ENCODE peak calls at places on chromosomes 13 and 19, in nine cellular contexts. One of them, this sample, is unnamed.

GRCh38 chr13:94710881-94711560 is 1.3 kb downstream of the SOX21 start:
- DNase-seq in pancreas: peak; percentile 80
- DNase-seq in fibroblast of mammary gland: no peak
- DNase-seq in neural progenitor cell: peak; percentile 77
- DNase-seq in HFF-Myc: no peak
- DNase-seq in stomach: no peak
- DNase-seq in OCI-LY7: no peak
- DNase-seq in heart left ventricle: no peak
- DNase-seq in lower lobe of right lung: no peak
- DNase-seq in this sample: no peak

GRCh38 chr13:72808917-72809500 is 27.1 kb downstream of the PIBF1 start:
- DNase-seq in pancreas: no peak
- DNase-seq in fibroblast of mammary gland: peak; percentile 24
- DNase-seq in neural progenitor cell: peak; percentile 9
- DNase-seq in HFF-Myc: no peak
- DNase-seq in stomach: no peak
- DNase-seq in OCI-LY7: peak; percentile 39
- DNase-seq in heart left ventricle: no peak
- DNase-seq in lower lobe of right lung: no peak
- DNase-seq in this sample: no peak

GRCh38 chr19:31503211-31503610 is 154.0 kb upstream of the TSHZ3 start:
- DNase-seq in pancreas: no peak
- DNase-seq in fibroblast of mammary gland: no peak
- DNase-seq in neural progenitor cell: no peak
- DNase-seq in HFF-Myc: no peak
- DNase-seq in stomach: no peak
- DNase-seq in OCI-LY7: no peak
- DNase-seq in heart left ventricle: no peak
- DNase-seq in lower lobe of right lung: no peak
- DNase-seq in this sample: no peak

GRCh38 chr19:40175820-40176219 is 15.4 kb upstream of the MAP3K10 start:
- DNase-seq in pancreas: no peak
- DNase-seq in fibroblast of mammary gland: no peak
- DNase-seq in neural progenitor cell: no peak
- DNase-seq in HFF-Myc: no peak
- DNase-seq in stomach: no peak
- DNase-seq in OCI-LY7: no peak
- DNase-seq in heart left ventricle: no peak
- DNase-seq in lower lobe of right lung: no peak
- DNase-seq in this sample: no peak

GRCh38 chr13:48160879-48161278 is 66.0 kb upstream of the MED4 start:
- DNase-seq in pancreas: no peak
- DNase-seq in fibroblast of mammary gland: peak; percentile 75
- DNase-seq in neural progenitor cell: no peak
- DNase-seq in HFF-Myc: no peak
- DNase-seq in stomach: no peak
- DNase-seq in OCI-LY7: no peak
- DNase-seq in heart left ventricle: peak; percentile 24
- DNase-seq in lower lobe of right lung: no peak
- DNase-seq in this sample: no peak

GRCh38 chr19:44776402-44777096 is 1.1 kb upstream of the CBLC start:
- DNase-seq in pancreas: no peak
- DNase-seq in fibroblast of mammary gland: no peak
- DNase-seq in neural progenitor cell: no peak
- DNase-seq in HFF-Myc: no peak
- DNase-seq in stomach: peak; percentile 89
- DNase-seq in OCI-LY7: no peak
- DNase-seq in heart left ventricle: no peak
- DNase-seq in lower lobe of right lung: peak; percentile 76
- DNase-seq in this sample: no peak

GRCh38 chr19:6730153-6730804 is 7.1 kb downstream of the GPR108 start:
- DNase-seq in pancreas: peak; percentile 90
- DNase-seq in fibroblast of mammary gland: peak; percentile 12
- DNase-seq in neural progenitor cell: peak; percentile 76
- DNase-seq in HFF-Myc: no peak
- DNase-seq in stomach: peak; percentile 92
- DNase-seq in OCI-LY7: peak; percentile 89
- DNase-seq in heart left ventricle: no peak
- DNase-seq in lower lobe of right lung: peak; percentile 94
- DNase-seq in this sample: no peak

GRCh38 chr13:100811906-100812305 is 137.3 kb upstream of the TMTC4 start:
- DNase-seq in pancreas: no peak
- DNase-seq in fibroblast of mammary gland: no peak
- DNase-seq in neural progenitor cell: no peak
- DNase-seq in HFF-Myc: no peak
- DNase-seq in stomach: no peak
- DNase-seq in OCI-LY7: no peak
- DNase-seq in heart left ventricle: no peak
- DNase-seq in lower lobe of right lung: no peak
- DNase-seq in this sample: no peak

GRCh38 chr13:112213467-112214245 is 146.7 kb downstream of the SOX1 start:
- DNase-seq in pancreas: peak; percentile 86
- DNase-seq in fibroblast of mammary gland: no peak
- DNase-seq in neural progenitor cell: no peak
- DNase-seq in HFF-Myc: no peak
- DNase-seq in stomach: peak; percentile 40
- DNase-seq in OCI-LY7: no peak
- DNase-seq in heart left ventricle: no peak
- DNase-seq in lower lobe of right lung: peak; percentile 66
- DNase-seq in this sample: no peak

GRCh38 chr13:48775804-48776203 is 122.1 kb downstream of the CYSLTR2 start:
- DNase-seq in pancreas: no peak
- DNase-seq in fibroblast of mammary gland: peak; percentile 99
- DNase-seq in neural progenitor cell: no peak
- DNase-seq in HFF-Myc: peak; percentile 92
- DNase-seq in stomach: no peak
- DNase-seq in OCI-LY7: no peak
- DNase-seq in heart left ventricle: no peak
- DNase-seq in lower lobe of right lung: no peak
- DNase-seq in this sample: no peak

GRCh38 chr19:49442354-49442753 is 1.0 kb upstream of the SLC17A7 start:
- DNase-seq in pancreas: no peak
- DNase-seq in fibroblast of mammary gland: no peak
- DNase-seq in neural progenitor cell: peak; percentile 67
- DNase-seq in HFF-Myc: no peak
- DNase-seq in stomach: no peak
- DNase-seq in OCI-LY7: no peak
- DNase-seq in heart left ventricle: peak; percentile 23
- DNase-seq in lower lobe of right lung: no peak
- DNase-seq in this sample: no peak

GRCh38 chr19:38850976-38851621 is 1.3 kb upstream of the HNRNPL start:
- DNase-seq in pancreas: peak; percentile 83
- DNase-seq in fibroblast of mammary gland: no peak
- DNase-seq in neural progenitor cell: peak; percentile 80
- DNase-seq in HFF-Myc: no peak
- DNase-seq in stomach: no peak
- DNase-seq in OCI-LY7: no peak
- DNase-seq in heart left ventricle: peak; percentile 44
- DNase-seq in lower lobe of right lung: peak; percentile 61
- DNase-seq in this sample: no peak

GRCh38 chr13:62387642-62388041 is 972.0 kb upstream of the PCDH20 start:
- DNase-seq in pancreas: no peak
- DNase-seq in fibroblast of mammary gland: peak; percentile 8
- DNase-seq in neural progenitor cell: peak; percentile 24
- DNase-seq in HFF-Myc: no peak
- DNase-seq in stomach: no peak
- DNase-seq in OCI-LY7: no peak
- DNase-seq in heart left ventricle: no peak
- DNase-seq in lower lobe of right lung: no peak
- DNase-seq in this sample: no peak
- TF ChIP-seq CTCF in pancreas: no peak
- TF ChIP-seq CTCF in fibroblast of mammary gland: no peak
- TF ChIP-seq CTCF in neural progenitor cell: peak; percentile 62
- TF ChIP-seq CTCF in HFF-Myc: no peak
- TF ChIP-seq CTCF in stomach: no peak
- TF ChIP-seq CTCF in OCI-LY7: peak; percentile 3
- TF ChIP-seq CTCF in heart left ventricle: no peak
- TF ChIP-seq CTCF in lower lobe of right lung: no peak
- TF ChIP-seq CTCF in this sample: peak; percentile 70

GRCh38 chr19:19460258-19460731 is 54.8 kb downstream of the GATAD2A start:
- DNase-seq in pancreas: no peak
- DNase-seq in fibroblast of mammary gland: peak; percentile 32
- DNase-seq in neural progenitor cell: no peak
- DNase-seq in HFF-Myc: no peak
- DNase-seq in stomach: no peak
- DNase-seq in OCI-LY7: peak; percentile 49
- DNase-seq in heart left ventricle: no peak
- DNase-seq in lower lobe of right lung: peak; percentile 46
- DNase-seq in this sample: no peak

GRCh38 chr19:19457691-19458090 is 52.2 kb downstream of the GATAD2A start:
- DNase-seq in pancreas: no peak
- DNase-seq in fibroblast of mammary gland: no peak
- DNase-seq in neural progenitor cell: no peak
- DNase-seq in HFF-Myc: no peak
- DNase-seq in stomach: no peak
- DNase-seq in OCI-LY7: no peak
- DNase-seq in heart left ventricle: no peak
- DNase-seq in lower lobe of right lung: peak; percentile 20
- DNase-seq in this sample: no peak

GRCh38 chr19:19459099-19459498 is 53.6 kb downstream of the GATAD2A start:
- DNase-seq in pancreas: no peak
- DNase-seq in fibroblast of mammary gland: peak; percentile 37
- DNase-seq in neural progenitor cell: no peak
- DNase-seq in HFF-Myc: no peak
- DNase-seq in stomach: no peak
- DNase-seq in OCI-LY7: no peak
- DNase-seq in heart left ventricle: no peak
- DNase-seq in lower lobe of right lung: no peak
- DNase-seq in this sample: no peak

GRCh38 chr19:19459707-19460251 is 54.3 kb downstream of the GATAD2A start:
- DNase-seq in pancreas: peak; percentile 30
- DNase-seq in fibroblast of mammary gland: peak; percentile 84
- DNase-seq in neural progenitor cell: no peak
- DNase-seq in HFF-Myc: no peak
- DNase-seq in stomach: peak; percentile 41
- DNase-seq in OCI-LY7: peak; percentile 82
- DNase-seq in heart left ventricle: peak; percentile 58
- DNase-seq in lower lobe of right lung: peak; percentile 65
- DNase-seq in this sample: no peak

DNA sequence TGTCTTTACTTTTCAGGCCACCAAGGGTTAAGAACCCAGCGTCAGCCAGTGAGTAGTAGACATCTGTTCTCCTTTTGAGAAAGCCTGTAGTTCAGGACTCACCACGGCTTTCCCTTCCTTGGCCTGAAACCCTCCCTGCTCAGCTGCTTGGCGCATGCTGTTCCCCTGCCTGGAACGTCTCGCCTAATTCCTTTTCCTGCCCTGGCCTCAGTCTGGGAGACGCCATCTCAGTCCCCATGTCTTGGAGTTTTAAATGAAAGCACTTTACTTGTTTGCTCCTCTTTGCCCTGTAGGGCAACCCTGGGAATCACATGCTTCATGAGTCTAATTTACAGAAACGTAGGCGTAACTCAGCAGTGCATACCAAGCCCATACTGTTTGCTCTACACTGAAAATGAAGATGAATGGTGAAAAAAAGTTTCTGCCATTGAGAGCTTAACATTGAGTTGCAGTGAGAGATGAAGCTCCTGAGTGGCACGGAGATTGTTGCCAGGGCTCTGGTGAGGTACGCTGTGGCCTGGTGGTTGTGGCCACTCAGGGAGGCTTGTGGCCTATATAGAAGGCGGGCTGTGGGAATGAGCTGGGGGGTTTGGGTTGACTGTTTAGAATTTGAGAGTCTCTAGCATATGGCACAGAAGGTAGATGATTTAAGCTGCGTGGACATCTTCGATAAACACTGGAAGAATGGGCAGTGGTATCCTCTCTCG is 52.8 kb downstream of the GATAD2A start:
- DNase-seq in pancreas: no peak
- DNase-seq in fibroblast of mammary gland: peak; percentile 46
- DNase-seq in neural progenitor cell: no peak
- DNase-seq in HFF-Myc: no peak
- DNase-seq in stomach: no peak
- DNase-seq in OCI-LY7: no peak
- DNase-seq in heart left ventricle: no peak
- DNase-seq in lower lobe of right lung: peak; percentile 13
- DNase-seq in this sample: no peak
- TF ChIP-seq CTCF in pancreas: no peak
- TF ChIP-seq CTCF in fibroblast of mammary gland: no peak
- TF ChIP-seq CTCF in neural progenitor cell: no peak
- TF ChIP-seq CTCF in HFF-Myc: no peak
- TF ChIP-seq CTCF in stomach: no peak
- TF ChIP-seq CTCF in OCI-LY7: no peak
- TF ChIP-seq CTCF in heart left ventricle: no peak
- TF ChIP-seq CTCF in lower lobe of right lung: no peak
- TF ChIP-seq CTCF in this sample: no peak

GRCh38 chr13:60329221-60329983 is 67.6 kb upstream of the TDRD3 start:
- DNase-seq in pancreas: no peak
- DNase-seq in fibroblast of mammary gland: peak; percentile 25
- DNase-seq in neural progenitor cell: peak; percentile 77
- DNase-seq in HFF-Myc: no peak
- DNase-seq in stomach: peak; percentile 34
- DNase-seq in OCI-LY7: peak; percentile 27
- DNase-seq in heart left ventricle: no peak
- DNase-seq in lower lobe of right lung: peak; percentile 48
- DNase-seq in this sample: peak; percentile 12
- TF ChIP-seq CTCF in pancreas: peak; percentile 23
- TF ChIP-seq CTCF in fibroblast of mammary gland: peak; percentile 34
- TF ChIP-seq CTCF in neural progenitor cell: peak; percentile 80
- TF ChIP-seq CTCF in HFF-Myc: peak; percentile 41
- TF ChIP-seq CTCF in stomach: no peak
- TF ChIP-seq CTCF in OCI-LY7: peak; percentile 70
- TF ChIP-seq CTCF in heart left ventricle: peak; percentile 22
- TF ChIP-seq CTCF in lower lobe of right lung: peak; percentile 41
- TF ChIP-seq CTCF in this sample: peak; percentile 65

GRCh38 chr13:27359203-27359821 is 65.1 kb upstream of the GTF3A start:
- DNase-seq in pancreas: no peak
- DNase-seq in fibroblast of mammary gland: peak; percentile 62
- DNase-seq in neural progenitor cell: peak; percentile 76
- DNase-seq in HFF-Myc: no peak
- DNase-seq in stomach: peak; percentile 71
- DNase-seq in OCI-LY7: peak; percentile 75
- DNase-seq in heart left ventricle: peak; percentile 54
- DNase-seq in lower lobe of right lung: peak; percentile 65
- DNase-seq in this sample: peak; percentile 63

GRCh38 chr13:27358420-27358819 is 66.0 kb upstream of the GTF3A start:
- DNase-seq in pancreas: no peak
- DNase-seq in fibroblast of mammary gland: no peak
- DNase-seq in neural progenitor cell: no peak
- DNase-seq in HFF-Myc: no peak
- DNase-seq in stomach: no peak
- DNase-seq in OCI-LY7: no peak
- DNase-seq in heart left ventricle: no peak
- DNase-seq in lower lobe of right lung: no peak
- DNase-seq in this sample: no peak

GRCh38 chr13:27360562-27360961 is 63.9 kb upstream of the GTF3A start:
- DNase-seq in pancreas: no peak
- DNase-seq in fibroblast of mammary gland: no peak
- DNase-seq in neural progenitor cell: no peak
- DNase-seq in HFF-Myc: no peak
- DNase-seq in stomach: no peak
- DNase-seq in OCI-LY7: no peak
- DNase-seq in heart left ventricle: no peak
- DNase-seq in lower lobe of right lung: no peak
- DNase-seq in this sample: no peak

GRCh38 chr13:27367570-27367969 is 56.8 kb upstream of the GTF3A start:
- DNase-seq in pancreas: no peak
- DNase-seq in fibroblast of mammary gland: no peak
- DNase-seq in neural progenitor cell: no peak
- DNase-seq in HFF-Myc: no peak
- DNase-seq in stomach: no peak
- DNase-seq in OCI-LY7: no peak
- DNase-seq in heart left ventricle: no peak
- DNase-seq in lower lobe of right lung: no peak
- DNase-seq in this sample: no peak

GRCh38 chr13:27362064-27362751 is 62.2 kb upstream of the GTF3A start:
- DNase-seq in pancreas: peak; percentile 94
- DNase-seq in fibroblast of mammary gland: peak; percentile 73
- DNase-seq in neural progenitor cell: peak; percentile 95
- DNase-seq in HFF-Myc: peak; percentile 42
- DNase-seq in stomach: peak; percentile 90
- DNase-seq in OCI-LY7: peak; percentile 79
- DNase-seq in heart left ventricle: peak; percentile 77
- DNase-seq in lower lobe of right lung: peak; percentile 90
- DNase-seq in this sample: peak; percentile 93
- TF ChIP-seq CTCF in pancreas: peak; percentile 91
- TF ChIP-seq CTCF in fibroblast of mammary gland: peak; percentile 95
- TF ChIP-seq CTCF in neural progenitor cell: peak; percentile 88
- TF ChIP-seq CTCF in HFF-Myc: peak; percentile 98
- TF ChIP-seq CTCF in stomach: peak; percentile 84
- TF ChIP-seq CTCF in OCI-LY7: peak; percentile 92
- TF ChIP-seq CTCF in heart left ventricle: peak; percentile 97
- TF ChIP-seq CTCF in lower lobe of right lung: peak; percentile 96
- TF ChIP-seq CTCF in this sample: peak; percentile 97